ENCODE peak calls at places on chromosomes 11 and 22, in five cellular contexts. H is astrocyte of the spinal cord; E is renal cortical epithelial cell; I is CD8-positive, alpha-beta memory T cell; F is posterior cingulate gyrus. N is an unnamed sample.

GRCh38 chr11:119663279-119663678 is 65.7 kb downstream of the NECTIN1 start:
- DNase-seq in H (no peak), E (no peak), I (no peak), F (peak; percentile 97), N (peak; percentile 56)

GRCh38 chr11:113082501-113082900 is 121.3 kb downstream of the NCAM1 start:
- DNase-seq in H (no peak), E (no peak), I (no peak), F (no peak), N (no peak)

GRCh38 chr22:46587492-46588278 is 32.5 kb upstream of the GRAMD4 start:
- DNase-seq in H (no peak), E (no peak), I (peak; percentile 25), F (peak; percentile 87), N (no peak)

GRCh38 chr22:45435544-45436139 is 22.1 kb downstream of the RIBC2 start:
- DNase-seq in H (peak; percentile 90), E (peak; percentile 76), I (peak; percentile 71), F (peak; percentile 97), N (peak; percentile 88)

GRCh38 chr11:2778630-2779498 is 79.1 kb upstream of the KCNQ1OT1 start:
- DNase-seq in H (peak; percentile 68), E (peak; percentile 69), I (no peak), F (peak; percentile 98), N (peak; percentile 89)

GRCh38 chr11:409600-410471 is 5.0 kb downstream of the SIGIRR start:
- DNase-seq in H (no peak), E (no peak), I (no peak), F (peak; percentile 73), N (no peak)

GRCh38 chr11:64321533-64321932 is 3.6 kb downstream of the PRDX5 start:
- DNase-seq in H (peak; percentile 53), E (peak; percentile 30), I (no peak), F (no peak), N (no peak)

GRCh38 chr11:12275818-12276217 is 101.6 kb upstream of the PARVA start:
- DNase-seq in H (no peak), E (no peak), I (no peak), F (peak; percentile 50), N (no peak)

GRCh38 chr11:13781153-13781552 is 112.7 kb downstream of the FAR1 start:
- DNase-seq in H (no peak), E (no peak), I (no peak), F (no peak), N (no peak)

GRCh38 chr11:95494167-95494566 is 263.2 kb upstream of the SESN3 start:
- DNase-seq in H (no peak), E (no peak), I (no peak), F (no peak), N (no peak)

GRCh38 chr11:125192194-125192593 is 27.6 kb downstream of the PKNOX2 start:
- DNase-seq in H (no peak), E (no peak), I (no peak), F (peak; percentile 44), N (no peak)

GRCh38 chr11:90251599-90251998 is 28.8 kb upstream of the CHORDC1 start:
- DNase-seq in H (no peak), E (no peak), I (no peak), F (no peak), N (no peak)